ENCODE peak calls at places on chromosomes 16 and 17, in five cellular contexts. N, E, X, R and V are unnamed samples.

GRCh38 chr16:66653581-66654350 is 42.8 kb downstream of the CMTM4 start:
- DNase-seq in N (no peak), E (no peak), X (no peak), R (no peak), V (no peak)

GRCh38 chr16:15782573-15783365 is 74.1 kb downstream of the MYH11 start:
- DNase-seq in N (no peak), E (peak), X (no peak), R (no peak), V (no peak)

GRCh38 chr17:36975922-36976515 is 27.3 kb downstream of the AATF start:
- DNase-seq in N (no peak), E (no peak), X (no peak), R (no peak), V (no peak)

GRCh38 chr16:15881794-15882379 is 6.5 kb downstream of the CEP20 start:
- DNase-seq in N (no peak), E (no peak), X (no peak), R (no peak), V (no peak)

GRCh38 chr16:56226840-56227525 is 35.7 kb downstream of the GNAO1 start:
- DNase-seq in N (no peak), E (no peak), X (no peak), R (no peak), V (no peak)

GRCh38 chr16:49471038-49471727 is 97.6 kb downstream of the C16orf78 start:
- DNase-seq in N (no peak), E (no peak), X (no peak), R (no peak), V (no peak)

GRCh38 chr16:278863-279366 is 1.5 kb upstream of the ARHGDIG start:
- DNase-seq in N (peak), E (peak), X (peak), R (peak), V (no peak)

GRCh38 chr16:56967733-56968132 is 6.0 kb downstream of the CETP start:
- DNase-seq in N (no peak), E (no peak), X (no peak), R (no peak), V (no peak)

GRCh38 chr16:10312784-10313724 is 72.8 kb upstream of the ATF7IP2 start:
- DNase-seq in N (no peak), E (no peak), X (no peak), R (no peak), V (no peak)

GRCh38 chr17:38509008-38509771 is 80.9 kb downstream of the ARHGAP23 start:
- DNase-seq in N (peak), E (peak), X (peak), R (peak), V (no peak)

GRCh38 chr17:38508570-38508950 is 80.3 kb downstream of the ARHGAP23 start:
- DNase-seq in N (no peak), E (no peak), X (no peak), R (no peak), V (no peak)

GRCh38 chr17:38507436-38507835 is 79.2 kb downstream of the ARHGAP23 start:
- DNase-seq in N (no peak), E (no peak), X (no peak), R (no peak), V (no peak)

GRCh38 chr17:38509772-38510423 is 81.6 kb downstream of the ARHGAP23 start:
- DNase-seq in N (no peak), E (no peak), X (no peak), R (no peak), V (no peak)

DNA sequence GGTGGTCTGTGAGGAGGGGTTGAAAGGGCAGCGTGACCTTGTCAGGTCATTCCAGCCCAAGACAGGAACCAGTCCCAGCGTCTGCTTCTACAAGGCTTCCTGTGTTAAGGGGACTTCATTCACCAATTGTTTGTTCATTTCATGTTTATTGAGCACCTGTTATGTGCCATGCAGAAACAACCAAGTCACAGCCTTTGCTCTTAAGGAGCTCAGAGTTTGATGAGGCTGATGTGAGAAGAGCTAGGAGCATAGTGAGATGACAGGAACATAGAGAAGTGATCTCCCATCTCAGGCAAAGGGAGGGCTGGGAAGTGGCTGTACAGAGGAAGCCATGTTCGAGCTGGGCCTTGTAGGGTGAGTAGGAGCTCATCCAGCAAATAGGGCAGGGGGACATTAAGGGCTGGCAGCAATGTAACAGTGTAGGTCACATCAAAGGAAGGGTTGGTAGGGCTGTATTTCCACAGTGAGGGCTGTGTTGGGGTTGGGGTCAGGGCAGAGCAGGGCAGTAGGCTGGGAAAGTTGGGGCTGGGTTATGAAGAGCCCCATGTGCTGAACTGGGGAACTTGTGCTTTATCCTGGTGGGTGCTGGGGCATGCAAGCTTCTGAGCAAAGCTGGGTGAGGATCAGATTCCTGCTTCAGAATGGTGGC is 79.8 kb downstream of the ARHGAP23 start:
- DNase-seq in N (no peak), E (no peak), X (no peak), R (no peak), V (no peak)
- H3K27ac ChIP-seq in N (no peak), E (no peak), X (peak), R (no peak), V (no peak)

DNA sequence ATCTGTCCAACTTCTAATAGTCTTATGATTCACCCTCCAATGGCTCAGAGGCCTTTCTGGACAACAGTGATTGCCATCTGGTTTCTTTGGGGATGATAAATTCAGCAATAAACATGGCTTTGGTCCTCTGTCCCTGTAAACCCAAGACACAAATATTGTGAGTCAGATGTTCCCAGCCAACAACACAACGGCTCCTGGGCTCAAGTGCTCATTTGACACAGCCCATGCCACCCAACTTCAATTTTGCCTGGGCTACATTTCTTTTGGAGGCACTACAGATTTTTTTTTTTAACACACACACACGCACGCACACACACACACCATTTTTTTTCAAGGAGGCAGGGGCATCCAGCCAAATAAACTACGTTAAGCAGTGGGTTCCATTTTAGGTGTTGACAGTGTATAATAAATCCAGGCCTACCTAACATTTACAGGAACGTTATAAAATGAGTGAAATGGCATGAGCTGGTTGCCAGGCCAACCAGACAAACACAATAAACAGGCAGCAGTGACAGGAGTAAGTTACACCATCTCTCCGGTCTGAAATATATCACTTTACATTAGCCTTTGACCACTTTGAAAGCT is 939.9 kb upstream of the SOX9 start:
- DNase-seq in N (no peak), E (no peak), X (no peak), R (no peak), V (no peak)
- H3K27ac ChIP-seq in N (no peak), E (no peak), X (no peak), R (no peak), V (no peak)

GRCh38 chr16:81450783-81451491 is 6.3 kb downstream of the CMIP start:
- DNase-seq in N (no peak), E (no peak), X (no peak), R (no peak), V (no peak)
- H3K27ac ChIP-seq in N (no peak), E (no peak), X (no peak), R (no peak), V (no peak)

DNA sequence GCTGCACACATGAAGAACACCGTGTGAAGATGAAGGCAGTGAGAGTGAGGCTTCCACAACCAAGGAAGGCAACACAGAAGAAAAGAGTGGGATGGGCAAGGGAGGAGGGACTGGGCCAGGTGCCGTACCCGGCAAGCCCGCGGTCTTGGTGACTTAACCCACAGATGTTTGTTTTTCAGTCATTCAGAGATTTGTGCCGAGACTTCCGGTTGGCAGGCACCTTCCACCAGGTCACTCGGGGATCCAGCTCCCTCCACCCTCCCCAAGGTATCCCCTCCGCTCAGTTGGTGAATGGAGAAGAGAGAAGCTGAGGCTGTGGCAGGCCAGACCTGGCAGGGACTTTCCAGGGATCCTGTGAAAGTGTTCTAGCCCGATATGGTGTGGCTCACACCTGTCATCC is 4.9 kb upstream of the KREMEN2 start:
- DNase-seq in N (no peak), E (no peak), X (no peak), R (no peak), V (no peak)
- H3K27ac ChIP-seq in N (no peak), E (no peak), X (no peak), R (no peak), V (no peak)